ENCODE peak calls at places on chromosome 1, in seven cellular contexts. One of them, this sample, is unnamed.

GRCh38 chr1:228039504-228039903 is 32.7 kb downstream of the WNT3A start:
- DNase-seq in Peyer's patch: peak; percentile 16
- DNase-seq in uterus: no peak
- DNase-seq in CD8-positive, alpha-beta T cell: no peak
- DNase-seq in cardiac muscle cell: no peak
- DNase-seq in lung: no peak
- DNase-seq in ovary: no peak
- DNase-seq in this sample: no peak

GRCh38 chr1:96962807-96963206 is 241.2 kb downstream of the PTBP2 start:
- DNase-seq in Peyer's patch: no peak
- DNase-seq in lung: no peak
- DNase-seq in cardiac muscle cell: peak; percentile 51
- DNase-seq in ovary: no peak
- DNase-seq in uterus: no peak
- DNase-seq in CD8-positive, alpha-beta T cell: no peak
- DNase-seq in this sample: no peak

GRCh38 chr1:6259491-6260362 is 1.2 kb downstream of the GPR153 start:
- DNase-seq in cardiac muscle cell: peak; percentile 89
- DNase-seq in lung: peak; percentile 80
- DNase-seq in CD8-positive, alpha-beta T cell: peak; percentile 62
- DNase-seq in ovary: peak; percentile 87
- DNase-seq in uterus: peak; percentile 85
- DNase-seq in Peyer's patch: peak; percentile 94
- DNase-seq in this sample: peak; percentile 91

GRCh38 chr1:36297062-36297461 is 9.1 kb upstream of the SH3D21 start:
- DNase-seq in uterus: no peak
- DNase-seq in lung: no peak
- DNase-seq in ovary: no peak
- DNase-seq in cardiac muscle cell: no peak
- DNase-seq in Peyer's patch: no peak
- DNase-seq in CD8-positive, alpha-beta T cell: no peak
- DNase-seq in this sample: no peak

GRCh38 chr1:115432061-115432460 is 94.0 kb upstream of the NGF start:
- DNase-seq in uterus: no peak
- DNase-seq in lung: no peak
- DNase-seq in ovary: no peak
- DNase-seq in Peyer's patch: no peak
- DNase-seq in CD8-positive, alpha-beta T cell: no peak
- DNase-seq in cardiac muscle cell: peak; percentile 78
- DNase-seq in this sample: no peak

GRCh38 chr1:161080391-161081150 is 8.8 kb downstream of the NECTIN4 start:
- DNase-seq in Peyer's patch: no peak
- DNase-seq in uterus: no peak
- DNase-seq in lung: no peak
- DNase-seq in CD8-positive, alpha-beta T cell: no peak
- DNase-seq in ovary: no peak
- DNase-seq in cardiac muscle cell: peak; percentile 29
- DNase-seq in this sample: no peak

GRCh38 chr1:203461717-203462116 is 13.9 kb upstream of the PRELP start:
- DNase-seq in CD8-positive, alpha-beta T cell: no peak
- DNase-seq in Peyer's patch: no peak
- DNase-seq in uterus: no peak
- DNase-seq in lung: no peak
- DNase-seq in cardiac muscle cell: no peak
- DNase-seq in ovary: no peak
- DNase-seq in this sample: no peak

GRCh38 chr1:228014235-228014930 is 7.6 kb downstream of the WNT3A start:
- DNase-seq in lung: no peak
- DNase-seq in ovary: no peak
- DNase-seq in Peyer's patch: peak; percentile 29
- DNase-seq in CD8-positive, alpha-beta T cell: no peak
- DNase-seq in cardiac muscle cell: peak; percentile 92
- DNase-seq in uterus: peak; percentile 14
- DNase-seq in this sample: no peak

GRCh38 chr1:31670583-31670944 is 25.9 kb upstream of the PEF1 start:
- DNase-seq in uterus: no peak
- DNase-seq in ovary: no peak
- DNase-seq in Peyer's patch: no peak
- DNase-seq in CD8-positive, alpha-beta T cell: no peak
- DNase-seq in lung: no peak
- DNase-seq in cardiac muscle cell: no peak
- DNase-seq in this sample: no peak
- H3K4me1 ChIP-seq in uterus: peaks cover 8% of the 10 kb centered on the region
- H3K4me1 ChIP-seq in ovary: peaks cover 18% of the 10 kb centered on the region
- H3K4me1 ChIP-seq in Peyer's patch: no peaks in the 10 kb centered on the region
- H3K4me1 ChIP-seq in CD8-positive, alpha-beta T cell: peaks cover 12% of the 10 kb centered on the region
- H3K4me1 ChIP-seq in lung: peaks cover 4% of the 10 kb centered on the region
- H3K4me1 ChIP-seq in cardiac muscle cell: peaks cover 33% of the 10 kb centered on the region
- H3K4me1 ChIP-seq in this sample: peaks cover 91% of the 10 kb centered on the region

GRCh38 chr1:30759718-30760281 is 2.2 kb upstream of the LAPTM5 start:
- DNase-seq in Peyer's patch: no peak
- DNase-seq in ovary: no peak
- DNase-seq in lung: no peak
- DNase-seq in CD8-positive, alpha-beta T cell: peak; percentile 53
- DNase-seq in cardiac muscle cell: no peak
- DNase-seq in uterus: no peak
- DNase-seq in this sample: no peak

GRCh38 chr1:30760596-30761311 is 3.2 kb upstream of the LAPTM5 start:
- DNase-seq in ovary: no peak
- DNase-seq in Peyer's patch: no peak
- DNase-seq in CD8-positive, alpha-beta T cell: no peak
- DNase-seq in lung: no peak
- DNase-seq in uterus: no peak
- DNase-seq in cardiac muscle cell: no peak
- DNase-seq in this sample: no peak

GRCh38 chr1:30762152-30762930 is 4.8 kb upstream of the LAPTM5 start:
- DNase-seq in ovary: no peak
- DNase-seq in cardiac muscle cell: no peak
- DNase-seq in lung: no peak
- DNase-seq in CD8-positive, alpha-beta T cell: no peak
- DNase-seq in uterus: no peak
- DNase-seq in Peyer's patch: no peak
- DNase-seq in this sample: no peak

GRCh38 chr1:30762931-30763653 is 5.5 kb upstream of the LAPTM5 start:
- DNase-seq in lung: no peak
- DNase-seq in ovary: no peak
- DNase-seq in Peyer's patch: no peak
- DNase-seq in CD8-positive, alpha-beta T cell: no peak
- DNase-seq in uterus: no peak
- DNase-seq in cardiac muscle cell: no peak
- DNase-seq in this sample: no peak

DNA sequence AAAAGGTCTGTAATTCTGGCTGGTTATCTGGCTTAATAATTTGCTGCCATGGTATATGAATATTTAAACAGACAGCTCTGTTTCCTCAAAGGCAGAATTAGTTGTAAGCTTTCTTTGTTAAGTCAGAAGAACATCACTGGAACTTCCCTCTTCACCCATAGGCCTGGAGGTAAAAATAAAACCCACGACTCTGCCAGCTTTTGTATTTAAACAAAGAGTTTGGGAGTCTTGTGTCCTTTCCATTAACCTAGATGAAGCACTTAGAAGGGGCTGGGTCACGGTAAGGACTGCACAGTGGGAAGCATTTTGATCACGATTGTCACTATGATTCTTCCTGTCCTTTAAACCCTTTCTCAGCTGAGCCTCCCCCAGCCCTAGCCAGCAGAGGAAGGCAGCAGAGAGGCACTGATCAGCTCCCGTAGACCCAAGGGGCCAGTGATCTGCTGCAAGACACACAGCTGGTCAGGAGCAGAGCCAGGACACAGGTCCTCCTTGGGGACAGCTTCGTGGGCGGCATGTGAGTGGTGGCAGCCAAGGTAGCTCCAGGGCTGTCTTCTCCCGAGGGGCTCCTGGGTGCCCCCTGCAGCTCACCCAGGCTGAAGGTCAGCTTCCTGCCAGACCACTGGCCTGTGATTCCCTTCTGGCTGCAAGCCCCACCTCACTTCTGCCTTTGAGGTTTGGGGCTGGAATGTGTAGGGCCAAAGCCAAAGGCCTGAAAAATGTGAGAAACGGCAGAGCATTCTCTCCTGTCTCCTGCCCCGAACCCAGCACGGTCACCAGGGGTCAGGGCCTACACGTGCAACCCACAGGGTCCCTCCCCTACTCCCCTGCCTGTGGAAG is 4.0 kb upstream of the LAPTM5 start:
- DNase-seq in CD8-positive, alpha-beta T cell: no peak
- DNase-seq in lung: no peak
- DNase-seq in ovary: no peak
- DNase-seq in uterus: no peak
- DNase-seq in cardiac muscle cell: peak; percentile 42
- DNase-seq in Peyer's patch: peak; percentile 47
- DNase-seq in this sample: no peak
- TF ChIP-seq CTCF in CD8-positive, alpha-beta T cell: no peak
- TF ChIP-seq CTCF in lung: no peak
- TF ChIP-seq CTCF in ovary: no peak
- TF ChIP-seq CTCF in uterus: no peak
- TF ChIP-seq CTCF in cardiac muscle cell: no peak
- TF ChIP-seq CTCF in Peyer's patch: no peak
- TF ChIP-seq CTCF in this sample: no peak

DNA sequence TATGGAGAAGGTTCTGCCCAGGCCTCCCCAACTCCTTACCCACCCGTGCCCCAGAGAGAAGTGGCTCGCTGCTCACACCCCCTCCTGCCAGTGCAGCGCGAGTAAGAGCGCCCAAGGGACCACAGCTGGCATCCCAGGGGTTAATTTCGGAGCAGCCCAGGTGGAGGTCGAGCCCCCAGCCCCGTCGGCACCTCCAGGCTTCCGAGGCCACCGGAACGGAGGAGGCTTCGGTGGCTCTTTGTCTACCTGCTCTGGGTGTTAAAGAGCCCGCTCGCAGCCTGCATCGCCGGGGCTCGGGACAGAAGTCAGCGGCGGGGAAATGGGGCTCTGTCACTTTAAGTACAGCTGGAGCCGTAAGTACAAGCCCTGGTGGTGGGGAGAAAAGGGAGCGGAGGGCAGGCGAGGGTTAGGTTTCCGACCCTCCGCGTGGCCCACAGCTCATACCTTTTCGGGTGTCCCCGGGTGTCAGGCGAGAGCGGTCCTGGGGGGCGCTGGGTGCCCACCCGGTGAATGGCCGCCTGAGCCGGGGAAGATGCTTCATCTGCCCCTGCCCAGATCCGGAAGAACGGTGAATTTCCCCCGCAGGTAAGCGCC is 89.4 kb upstream of the IPO9 start:
- DNase-seq in Peyer's patch: peak; percentile 81
- DNase-seq in cardiac muscle cell: peak; percentile 73
- DNase-seq in CD8-positive, alpha-beta T cell: peak; percentile 43
- DNase-seq in uterus: peak; percentile 54
- DNase-seq in lung: peak; percentile 53
- DNase-seq in ovary: no peak
- DNase-seq in this sample: peak; percentile 79
- H3K4me1 ChIP-seq in Peyer's patch: peaks cover 6% of the 10 kb centered on the region
- H3K4me1 ChIP-seq in cardiac muscle cell: peaks cover 65% of the 10 kb centered on the region
- H3K4me1 ChIP-seq in CD8-positive, alpha-beta T cell: peaks cover 9% of the 10 kb centered on the region
- H3K4me1 ChIP-seq in uterus: no peaks in the 10 kb centered on the region
- H3K4me1 ChIP-seq in lung: peaks cover 2% of the 10 kb centered on the region
- H3K4me1 ChIP-seq in ovary: peaks cover 6% of the 10 kb centered on the region
- H3K4me1 ChIP-seq in this sample: no peaks in the 10 kb centered on the region

GRCh38 chr1:246930830-246931548 is 759 bp downstream of the AHCTF1 start:
- DNase-seq in cardiac muscle cell: peak; percentile 62
- DNase-seq in ovary: peak; percentile 62
- DNase-seq in uterus: peak; percentile 45
- DNase-seq in lung: peak; percentile 49
- DNase-seq in Peyer's patch: peak; percentile 74
- DNase-seq in CD8-positive, alpha-beta T cell: peak; percentile 41
- DNase-seq in this sample: peak; percentile 67
- TF ChIP-seq CTCF in cardiac muscle cell: no peak
- TF ChIP-seq CTCF in ovary: no peak
- TF ChIP-seq CTCF in uterus: no peak
- TF ChIP-seq CTCF in lung: no peak
- TF ChIP-seq CTCF in Peyer's patch: no peak
- TF ChIP-seq CTCF in CD8-positive, alpha-beta T cell: no peak
- TF ChIP-seq CTCF in this sample: no peak

DNA sequence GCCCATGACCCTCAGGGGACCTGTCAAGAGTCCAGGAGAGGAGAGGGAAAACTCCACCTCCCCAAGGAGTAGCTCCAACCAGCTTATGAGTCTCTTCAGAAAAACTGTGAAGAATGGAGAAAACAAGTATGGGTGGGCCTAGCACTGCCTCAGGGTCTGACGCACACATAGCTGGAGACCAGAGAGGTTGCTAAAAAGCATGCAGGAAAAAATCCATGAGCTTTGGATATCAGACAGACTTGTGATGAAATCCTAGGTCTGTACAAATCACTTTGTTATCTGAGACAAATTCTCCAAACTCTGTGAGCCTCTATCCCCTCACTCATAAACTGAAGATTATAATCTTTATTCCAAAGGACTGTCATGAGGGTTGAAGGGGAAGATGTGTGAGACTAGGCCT is 141.6 kb upstream of the FGGY start:
- DNase-seq in CD8-positive, alpha-beta T cell: no peak
- DNase-seq in lung: no peak
- DNase-seq in cardiac muscle cell: peak; percentile 44
- DNase-seq in Peyer's patch: no peak
- DNase-seq in ovary: no peak
- DNase-seq in uterus: no peak
- DNase-seq in this sample: no peak
- H3K4me1 ChIP-seq in CD8-positive, alpha-beta T cell: no peaks in the 10 kb centered on the region
- H3K4me1 ChIP-seq in lung: peaks cover 9% of the 10 kb centered on the region
- H3K4me1 ChIP-seq in cardiac muscle cell: peaks cover 12% of the 10 kb centered on the region
- H3K4me1 ChIP-seq in Peyer's patch: no peaks in the 10 kb centered on the region
- H3K4me1 ChIP-seq in ovary: peaks cover 4% of the 10 kb centered on the region
- H3K4me1 ChIP-seq in uterus: peaks cover 4% of the 10 kb centered on the region
- H3K4me1 ChIP-seq in this sample: no peaks in the 10 kb centered on the region

GRCh38 chr1:53540604-53541262 is 81.5 kb downstream of the DMRTB1 start:
- DNase-seq in cardiac muscle cell: no peak
- DNase-seq in Peyer's patch: no peak
- DNase-seq in uterus: no peak
- DNase-seq in CD8-positive, alpha-beta T cell: no peak
- DNase-seq in lung: no peak
- DNase-seq in ovary: no peak
- DNase-seq in this sample: no peak

GRCh38 chr1:53542551-53542950 is 83.4 kb downstream of the DMRTB1 start:
- DNase-seq in uterus: no peak
- DNase-seq in Peyer's patch: no peak
- DNase-seq in ovary: no peak
- DNase-seq in CD8-positive, alpha-beta T cell: no peak
- DNase-seq in cardiac muscle cell: no peak
- DNase-seq in lung: no peak
- DNase-seq in this sample: no peak

GRCh38 chr1:53541263-53541625 is 82.0 kb downstream of the DMRTB1 start:
- DNase-seq in lung: no peak
- DNase-seq in cardiac muscle cell: no peak
- DNase-seq in Peyer's patch: no peak
- DNase-seq in CD8-positive, alpha-beta T cell: no peak
- DNase-seq in uterus: no peak
- DNase-seq in ovary: no peak
- DNase-seq in this sample: no peak

GRCh38 chr1:53543130-53543770 is 84.1 kb downstream of the DMRTB1 start:
- DNase-seq in Peyer's patch: peak; percentile 35
- DNase-seq in lung: no peak
- DNase-seq in CD8-positive, alpha-beta T cell: no peak
- DNase-seq in cardiac muscle cell: no peak
- DNase-seq in uterus: no peak
- DNase-seq in ovary: no peak
- DNase-seq in this sample: no peak

GRCh38 chr1:53541761-53542550 is 82.8 kb downstream of the DMRTB1 start:
- DNase-seq in Peyer's patch: peak; percentile 52
- DNase-seq in lung: no peak
- DNase-seq in ovary: no peak
- DNase-seq in uterus: peak; percentile 83
- DNase-seq in cardiac muscle cell: peak; percentile 76
- DNase-seq in CD8-positive, alpha-beta T cell: no peak
- DNase-seq in this sample: no peak
- TF ChIP-seq CTCF in Peyer's patch: no peak
- TF ChIP-seq CTCF in lung: no peak
- TF ChIP-seq CTCF in ovary: no peak
- TF ChIP-seq CTCF in uterus: peak; percentile 8
- TF ChIP-seq CTCF in cardiac muscle cell: peak; percentile 35
- TF ChIP-seq CTCF in CD8-positive, alpha-beta T cell: no peak
- TF ChIP-seq CTCF in this sample: no peak